ENCODE peak calls at places on chromosomes 5 and 9, in five cellular contexts. R, T, U, P and I are unnamed samples.

GRCh38 chr9:18969095-18969494 is 63.9 kb downstream of the SAXO1 start:
- DNase-seq in R (no peak), T (no peak), U (no peak), P (no peak), I (no peak)

GRCh38 chr5:172835246-172836030 is 1.4 kb downstream of the ERGIC1 start:
- DNase-seq in R (no peak), T (peak; percentile 36), U (no peak), P (no peak), I (no peak)

GRCh38 chr9:757246-757881 is 84.1 kb upstream of the DMRT1 start:
- DNase-seq in R (no peak), T (peak; percentile 86), U (no peak), P (no peak), I (no peak)

GRCh38 chr5:32791536-32792240 is 80.6 kb downstream of the NPR3 start:
- DNase-seq in R (no peak), T (no peak), U (no peak), P (no peak), I (no peak)

GRCh38 chr5:153515269-153515668 is 24.8 kb downstream of the GRIA1 start:
- DNase-seq in R (no peak), T (no peak), U (no peak), P (no peak), I (no peak)

GRCh38 chr9:27537027-27537435 is 7.4 kb upstream of the MOB3B start:
- DNase-seq in R (no peak), T (no peak), U (no peak), P (no peak), I (no peak)

GRCh38 chr5:107952450-107952849 is 281.7 kb upstream of the EFNA5 start:
- DNase-seq in R (no peak), T (no peak), U (no peak), P (no peak), I (no peak)

GRCh38 chr9:6644346-6645152 is 980 bp downstream of the GLDC start:
- DNase-seq in R (no peak), T (peak; percentile 63), U (no peak), P (no peak), I (no peak)

GRCh38 chr9:126383395-126384104 is 56.9 kb downstream of the MVB12B start:
- DNase-seq in R (no peak), T (no peak), U (no peak), P (no peak), I (no peak)

GRCh38 chr5:155908543-155908942 is 418.4 kb upstream of the SGCD start:
- DNase-seq in R (no peak), T (no peak), U (no peak), P (no peak), I (no peak)

GRCh38 chr9:131204285-131204684 is 72.0 kb downstream of the FAM78A start:
- DNase-seq in R (no peak), T (peak; percentile 68), U (no peak), P (no peak), I (no peak)

GRCh38 chr5:34552129-34552528 is 104.0 kb upstream of the RAI14 start:
- DNase-seq in R (no peak), T (no peak), U (no peak), P (no peak), I (no peak)

GRCh38 chr9:129712595-129713524 is 40.0 kb downstream of the PTGES start:
- DNase-seq in R (no peak), T (peak; percentile 52), U (no peak), P (no peak), I (no peak)

GRCh38 chr9:13446935-13447334 is 167.4 kb upstream of the MPDZ start:
- DNase-seq in R (no peak), T (no peak), U (no peak), P (no peak), I (no peak)

GRCh38 chr5:173383711-173384110 is 55.5 kb upstream of the STC2 start:
- DNase-seq in R (no peak), T (no peak), U (no peak), P (no peak), I (no peak)

GRCh38 chr5:67425514-67425913 is 228.9 kb upstream of the CD180 start:
- DNase-seq in R (no peak), T (no peak), U (no peak), P (no peak), I (no peak)

DNA sequence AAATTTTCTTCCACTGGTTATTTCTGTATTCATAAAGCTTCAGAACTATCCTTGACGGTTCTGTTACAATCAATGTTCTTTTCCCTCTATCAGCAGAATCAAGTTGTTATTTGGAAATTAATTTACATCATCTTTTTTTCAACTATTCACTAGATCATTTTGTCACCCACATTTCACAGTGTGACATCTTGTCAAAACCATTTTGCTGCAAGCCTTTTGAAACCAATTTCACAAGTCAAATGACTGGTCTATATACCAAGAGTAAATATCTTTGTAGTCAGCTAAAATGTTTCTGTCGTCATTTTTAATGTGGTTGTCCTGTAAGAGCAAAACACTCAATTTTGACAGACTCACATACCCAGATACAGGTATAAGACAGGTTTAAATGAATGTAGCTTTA is 984.3 kb upstream of the TYRP1 start:
- DNase-seq in R (no peak), T (no peak), U (no peak), P (no peak), I (no peak)
- H3K9me3 ChIP-seq in R (peaks cover 4% of the 10 kb centered on the region), T (no peaks in the 10 kb centered on the region), U (no peaks in the 10 kb centered on the region), P (no peaks in the 10 kb centered on the region), I (no peaks in the 10 kb centered on the region)

DNA sequence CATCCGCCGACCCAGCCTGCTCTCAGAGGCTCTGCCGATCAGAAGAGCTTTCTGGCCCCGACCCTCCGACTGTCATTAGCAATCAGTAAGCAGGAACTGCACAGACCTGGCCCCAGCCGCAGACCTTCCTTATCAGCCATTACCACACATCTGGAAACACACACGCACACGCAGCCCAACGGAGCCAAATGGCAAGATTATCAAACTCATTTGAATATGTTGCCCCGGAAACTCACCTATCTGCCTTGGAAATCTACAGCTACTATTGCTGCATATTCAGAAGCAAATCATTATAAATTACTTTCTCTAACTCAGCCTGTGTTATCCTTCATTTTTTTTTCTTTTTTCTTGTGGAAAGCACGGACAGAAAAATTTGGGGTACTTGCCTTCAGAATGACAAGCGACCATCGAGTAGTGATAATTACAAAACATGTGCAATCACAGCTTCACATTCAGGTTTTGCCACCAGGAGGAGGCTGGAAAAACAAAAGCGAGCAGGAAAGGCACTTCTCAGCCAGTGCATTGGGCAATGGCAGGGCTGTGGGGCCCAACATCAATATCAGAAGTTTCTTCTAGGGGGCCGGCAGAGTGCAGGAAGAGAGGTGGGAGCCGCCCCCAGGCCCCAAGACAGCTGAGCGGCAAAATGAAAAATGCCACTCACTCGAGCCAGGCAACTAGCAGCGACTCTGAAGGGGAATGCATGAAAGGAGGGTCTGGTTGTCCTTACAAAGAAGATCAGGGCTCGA is 122.3 kb downstream of the VAV2 start:
- DNase-seq in R (no peak), T (no peak), U (no peak), P (no peak), I (no peak)
- TF ChIP-seq CTCF in R (no peak), T (peak; percentile 32), U (no peak), P (no peak), I (no peak)

DNA sequence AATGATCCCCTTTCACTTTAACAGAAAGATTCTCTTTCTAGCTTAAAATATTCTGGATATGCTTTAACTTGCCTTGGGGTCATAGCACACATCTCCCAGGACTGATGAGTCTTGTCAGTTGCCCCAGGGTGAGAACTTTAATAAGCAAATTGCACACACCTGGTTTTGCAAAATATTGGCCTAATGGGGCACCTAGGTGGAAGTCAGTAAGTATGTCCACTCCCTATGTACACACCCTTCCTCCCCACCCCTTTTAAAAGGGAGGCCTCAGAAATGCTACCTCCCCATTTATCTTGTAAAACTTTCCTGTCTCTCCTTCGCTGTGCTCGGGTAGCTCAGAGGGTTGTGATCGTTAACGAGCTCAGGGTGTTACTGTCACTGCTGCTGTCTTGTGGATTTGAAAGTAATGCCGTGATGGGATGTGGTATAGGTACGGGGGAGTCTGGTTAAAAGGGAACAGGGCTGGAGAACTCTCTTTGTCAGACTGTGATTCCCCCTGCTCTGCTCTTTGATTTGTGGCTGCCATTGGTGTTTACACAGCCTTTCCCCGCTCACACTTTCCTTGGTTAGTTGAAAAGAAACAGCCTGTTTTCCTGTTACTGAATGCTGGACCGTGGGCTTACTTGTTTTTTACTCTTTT is 26.1 kb downstream of the ZNF462 start:
- DNase-seq in R (no peak), T (no peak), U (no peak), P (no peak), I (no peak)
- H3K4me1 ChIP-seq in R (no peaks in the 10 kb centered on the region), T (peaks cover 21% of the 10 kb centered on the region), U (no peaks in the 10 kb centered on the region), P (peaks cover 32% of the 10 kb centered on the region), I (peaks cover 20% of the 10 kb centered on the region)

GRCh38 chr5:178997191-178997590 is 2.1 kb upstream of the GRM6 start:
- DNase-seq in R (no peak), T (no peak), U (no peak), P (no peak), I (no peak)
- H3K9me3 ChIP-seq in R (no peaks in the 10 kb centered on the region), T (peaks cover 15% of the 10 kb centered on the region), U (no peaks in the 10 kb centered on the region), P (no peaks in the 10 kb centered on the region), I (no peaks in the 10 kb centered on the region)